ENCODE peak calls at places on chromosomes 4 and X, in ten cellular contexts. W is PC-9, N is epithelial cell of prostate, Y is suprapubic skin, Z is aorta, G is caudate nucleus, H is hepatocyte, S is left ventricle myocardium inferior, B is sigmoid colon, P is cardiac muscle cell. L is an unnamed sample.

GRCh38 chr4:88350786-88351185 is 27.9 kb upstream of the HERC6 start:
- DNase-seq in B (no peak), S (no peak), G (no peak), N (no peak), Y (no peak), H (no peak), P (no peak), W (no peak), Z (no peak), L (no peak)

GRCh38 chr4:4532371-4532770 is 9.5 kb downstream of the STX18 start:
- DNase-seq in P (no peak), B (no peak), Z (no peak), Y (no peak), G (no peak), S (no peak), H (no peak), W (no peak), N (no peak), L (no peak)

GRCh38 chrX:97334850-97335249 is 451.1 kb downstream of the RPA4 start:
- DNase-seq in P (no peak), H (no peak), B (no peak), N (no peak), Y (no peak), W (no peak), Z (no peak), S (no peak), G (no peak), L (no peak)

GRCh38 chr4:57655342-57655741 is 545.2 kb upstream of the IGFBP7 start:
- DNase-seq in H (no peak), B (no peak), S (no peak), N (no peak), P (no peak), Z (no peak), G (no peak), Y (no peak), W (no peak), L (no peak)

GRCh38 chrX:130245441-130245840 is 23.3 kb downstream of the ZNF280C start:
- DNase-seq in G (no peak), S (no peak), Y (no peak), Z (no peak), P (peak; percentile 62), N (no peak), H (no peak), B (no peak), W (no peak), L (no peak)

GRCh38 chr4:183636488-183636887 is 22.5 kb downstream of the RWDD4 start:
- DNase-seq in H (peak; percentile 34), Z (no peak), B (no peak), W (no peak), Y (no peak), S (no peak), N (no peak), G (no peak), P (no peak), L (no peak)

GRCh38 chr4:15504041-15504440 is 34.4 kb downstream of the CC2D2A start:
- DNase-seq in H (no peak), Z (no peak), B (no peak), S (no peak), G (no peak), N (no peak), W (no peak), Y (no peak), P (no peak), L (no peak)

GRCh38 chrX:14899607-14900006 is 26.4 kb downstream of the MOSPD2 start:
- DNase-seq in W (no peak), G (no peak), P (peak; percentile 49), Z (no peak), S (no peak), Y (no peak), N (no peak), B (no peak), H (peak; percentile 8), L (no peak)

GRCh38 chrX:131633285-131633917 is 89.5 kb downstream of the OR13H1 start:
- DNase-seq in G (no peak), N (no peak), H (peak; percentile 76), W (no peak), Z (no peak), Y (no peak), P (peak; percentile 59), S (peak; percentile 13), B (peak; percentile 68), L (no peak)

GRCh38 chr4:73853246-73853704 is at the start of gene PF4V1:
- DNase-seq in S (no peak), H (peak; percentile 26), B (peak; percentile 69), P (peak; percentile 50), G (no peak), W (no peak), N (no peak), Z (peak; percentile 74), Y (peak; percentile 79), L (peak; percentile 84)

GRCh38 chrX:138057883-138058282 is 492.0 kb downstream of the ZIC3 start:
- DNase-seq in Z (no peak), N (no peak), P (no peak), S (no peak), Y (no peak), B (no peak), G (no peak), H (no peak), W (no peak), L (no peak)

GRCh38 chr4:128162434-128162833 is 101.3 kb downstream of the LARP1B start:
- DNase-seq in H (no peak), S (no peak), Z (no peak), P (no peak), Y (no peak), N (no peak), W (peak; percentile 35), B (no peak), G (no peak), L (no peak)

GRCh38 chrX:130120321-130120731 is 10.0 kb upstream of the ELF4 start:
- DNase-seq in Y (no peak), H (peak; percentile 53), W (no peak), Z (no peak), P (no peak), B (no peak), G (peak; percentile 5), S (no peak), N (no peak), L (peak; percentile 70)

GRCh38 chr4:28279249-28279648 is 1418.6 kb downstream of the STIM2 start:
- DNase-seq in Y (no peak), Z (no peak), G (no peak), H (peak; percentile 12), W (no peak), P (no peak), N (no peak), S (no peak), B (no peak), L (no peak)

GRCh38 chr4:184988611-184989010 is 29.7 kb upstream of the HELT start:
- DNase-seq in B (no peak), W (no peak), P (no peak), H (no peak), Y (no peak), Z (no peak), N (no peak), S (no peak), G (no peak), L (no peak)

DNA sequence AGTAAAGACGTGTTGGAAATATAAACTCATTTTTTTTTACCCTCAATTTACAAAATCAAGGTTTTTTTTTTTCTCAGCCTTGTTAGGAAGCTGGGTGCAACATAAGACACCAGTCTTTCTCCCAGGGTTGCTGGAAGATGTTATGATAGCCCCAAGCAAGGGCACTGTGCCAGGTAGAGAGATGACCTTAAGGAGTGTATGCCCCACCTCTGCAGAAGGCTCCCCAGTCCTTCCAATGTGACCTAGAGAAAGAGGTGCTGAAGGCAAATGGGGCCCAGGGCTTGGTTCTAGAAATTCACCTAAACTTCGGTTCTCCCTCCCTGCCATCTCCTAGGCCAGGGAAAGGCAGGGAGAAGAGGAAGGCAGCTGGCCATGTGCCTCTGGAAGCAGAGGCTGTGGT is 48.1 kb downstream of the SEL1L3 start:
- DNase-seq in P (no peak), H (no peak), W (no peak), B (no peak), Y (no peak), S (no peak), N (no peak), Z (no peak), G (no peak), L (no peak)
- H3K27ac ChIP-seq in P (no peak overlapping the region), H (no peak overlapping the region), W (no peak overlapping the region), B (peak overlapping the region; percentile 19), Y (no peak overlapping the region), S (no peak overlapping the region), N (peak overlapping the region; percentile 86), Z (no peak overlapping the region), G (no peak overlapping the region), L (no peak overlapping the region)

GRCh38 chrX:47231167-47231566 is 1.6 kb upstream of the USP11 start:
- DNase-seq in Y (no peak), G (no peak), Z (peak; percentile 10), S (no peak), H (no peak), N (no peak), P (no peak), W (no peak), B (peak; percentile 28), L (no peak)
- H3K27ac ChIP-seq in Y (no peak overlapping the region), G (no peak overlapping the region), Z (no peak overlapping the region), S (no peak overlapping the region), H (peak overlapping the region; percentile 99), N (peak overlapping the region; percentile 85), P (no peak overlapping the region), W (no peak overlapping the region), B (no peak overlapping the region), L (no peak overlapping the region)

GRCh38 chr4:113499166-113499565 is 262.4 kb downstream of the CAMK2D start:
- DNase-seq in G (no peak), Y (no peak), W (no peak), P (no peak), Z (no peak), S (no peak), H (no peak), B (no peak), N (no peak), L (no peak)
- H3K27ac ChIP-seq in G (no peak overlapping the region), Y (no peak overlapping the region), W (no peak overlapping the region), P (no peak overlapping the region), Z (no peak overlapping the region), S (peak overlapping the region; percentile 53), H (peak overlapping the region; percentile 39), B (no peak overlapping the region), N (no peak overlapping the region), L (no peak overlapping the region)

GRCh38 chrX:63889001-63889400 is 104.0 kb upstream of the ARHGEF9 start:
- DNase-seq in S (no peak), W (no peak), B (no peak), H (no peak), P (no peak), Y (no peak), G (no peak), N (peak; percentile 10), Z (no peak), L (no peak)
- H3K27ac ChIP-seq in S (no peak overlapping the region), W (no peak overlapping the region), B (no peak overlapping the region), H (no peak overlapping the region), P (no peak overlapping the region), Y (no peak overlapping the region), G (no peak overlapping the region), N (peak overlapping the region; percentile 45), Z (no peak overlapping the region), L (no peak overlapping the region)

GRCh38 chr4:33339762-33340161 is 2619.6 kb downstream of the PCDH7 start:
- DNase-seq in P (no peak), Z (no peak), S (no peak), Y (no peak), G (no peak), W (no peak), B (no peak), H (no peak), N (no peak), L (no peak)
- H3K27ac ChIP-seq in P (no peak overlapping the region), Z (no peak overlapping the region), S (no peak overlapping the region), Y (no peak overlapping the region), G (no peak overlapping the region), W (no peak overlapping the region), B (no peak overlapping the region), H (no peak overlapping the region), N (no peak overlapping the region), L (no peak overlapping the region)